ENCODE peak calls at places on chromosomes 16 and 17, in nine cellular contexts. J is K562, E is neural progenitor cell, Z is H9, U is A549, C is MM.1S, D is HCT116, A is keratinocyte, Y is GM23338. H is an unnamed sample.

GRCh38 chr17:72510454-72511016 is 389.7 kb downstream of the SOX9 start:
- DNase-seq in J (no peak), E (no peak), Z (no peak), U (no peak), C (peak), D (no peak), A (no peak), Y (no peak), H (peak)

GRCh38 chr17:40109471-40109824 is 9.1 kb upstream of the NR1D1 start:
- DNase-seq in J (no peak), E (no peak), Z (no peak), U (no peak), C (peak), D (no peak), A (no peak), Y (no peak), H (no peak)

GRCh38 chr16:70576431-70577255 is 53.0 kb downstream of the SF3B3 start:
- DNase-seq in J (no peak), E (no peak), Z (no peak), U (peak), C (peak), D (no peak), A (no peak), Y (peak), H (peak)

GRCh38 chr16:48384305-48384981 is 770 bp downstream of the SIAH1 start:
- DNase-seq in J (peak), E (peak), Z (peak), U (peak), C (peak), D (no peak), A (no peak), Y (peak), H (peak)

GRCh38 chr17:66673668-66674276 is 161.1 kb upstream of the CACNG5 start:
- DNase-seq in J (no peak), E (peak), Z (peak), U (peak), C (peak), D (peak), A (peak), Y (peak), H (peak)

GRCh38 chr16:3009568-3010390 is 2.9 kb upstream of the CLDN9 start:
- DNase-seq in J (no peak), E (peak), Z (peak), U (no peak), C (no peak), D (peak), A (no peak), Y (peak), H (no peak)

GRCh38 chr17:68195667-68196393 is 52.0 kb upstream of the AMZ2 start:
- DNase-seq in J (no peak), E (peak), Z (peak), U (no peak), C (no peak), D (no peak), A (no peak), Y (peak), H (peak)

GRCh38 chr17:8062807-8063483 is 24.1 kb downstream of the ALOX15B start:
- DNase-seq in J (no peak), E (no peak), Z (no peak), U (no peak), C (no peak), D (no peak), A (no peak), Y (no peak), H (no peak)

GRCh38 chr17:82740906-82741759 is 5.7 kb downstream of the FN3K start:
- DNase-seq in J (no peak), E (no peak), Z (no peak), U (peak), C (no peak), D (no peak), A (no peak), Y (peak), H (peak)

GRCh38 chr17:70521821-70522256 is 352.5 kb downstream of the KCNJ2 start:
- DNase-seq in J (no peak), E (no peak), Z (no peak), U (no peak), C (no peak), D (no peak), A (no peak), Y (no peak), H (no peak)

GRCh38 chr17:8160741-8161221 is 2.0 kb downstream of the VAMP2 start:
- DNase-seq in J (no peak), E (no peak), Z (no peak), U (no peak), C (no peak), D (no peak), A (no peak), Y (no peak), H (no peak)

GRCh38 chr17:56656961-56657360 is 63.5 kb downstream of the NOG start:
- DNase-seq in J (no peak), E (no peak), Z (no peak), U (no peak), C (no peak), D (no peak), A (no peak), Y (no peak), H (no peak)

GRCh38 chr17:16052486-16052885 is 52.9 kb downstream of the TTC19 start:
- DNase-seq in J (no peak), E (no peak), Z (no peak), U (no peak), C (no peak), D (no peak), A (no peak), Y (no peak), H (no peak)

GRCh38 chr17:81512984-81513668 is 527 bp upstream of the ACTG1 start:
- DNase-seq in J (no peak), E (peak), Z (peak), U (peak), C (peak), D (no peak), A (no peak), Y (peak), H (peak)

GRCh38 chr16:85697441-85697840 is 8.7 kb upstream of the GINS2 start:
- DNase-seq in J (no peak), E (no peak), Z (no peak), U (no peak), C (no peak), D (no peak), A (no peak), Y (no peak), H (no peak)

GRCh38 chr17:64155751-64156544 is 26.0 kb upstream of the ERN1 start:
- DNase-seq in J (no peak), E (peak), Z (no peak), U (no peak), C (no peak), D (no peak), A (no peak), Y (no peak), H (no peak)

GRCh38 chr16:48099455-48099854 is 56.3 kb downstream of the ABCC12 start:
- DNase-seq in J (peak), E (peak), Z (peak), U (peak), C (no peak), D (peak), A (no peak), Y (peak), H (no peak)

GRCh38 chr16:84321932-84322331 is 27.3 kb downstream of the WFDC1 start:
- DNase-seq in J (no peak), E (no peak), Z (no peak), U (no peak), C (no peak), D (no peak), A (no peak), Y (no peak), H (no peak)

GRCh38 chr17:27956601-27957445 is 63.7 kb upstream of the LYRM9 start:
- DNase-seq in J (peak), E (no peak), Z (no peak), U (no peak), C (no peak), D (no peak), A (no peak), Y (peak), H (no peak)

GRCh38 chr17:36869856-36870617 is 67.2 kb upstream of the LHX1 start:
- DNase-seq in J (peak), E (no peak), Z (peak), U (peak), C (no peak), D (no peak), A (no peak), Y (peak), H (no peak)

GRCh38 chr17:41814195-41814594 is 1.4 kb downstream of the FKBP10 start:
- DNase-seq in J (no peak), E (no peak), Z (no peak), U (no peak), C (no peak), D (no peak), A (no peak), Y (no peak), H (no peak)

GRCh38 chr16:77794586-77794985 is 6.2 kb downstream of the VAT1L start:
- DNase-seq in J (no peak), E (no peak), Z (no peak), U (no peak), C (no peak), D (no peak), A (no peak), Y (no peak), H (no peak)

GRCh38 chr17:1529863-1530262 is 13.5 kb upstream of the INPP5K start:
- DNase-seq in J (no peak), E (no peak), Z (no peak), U (no peak), C (peak), D (no peak), A (no peak), Y (no peak), H (no peak)

GRCh38 chr16:10600792-10601443 is 20.5 kb upstream of the EMP2 start:
- DNase-seq in J (no peak), E (no peak), Z (no peak), U (no peak), C (peak), D (no peak), A (no peak), Y (no peak), H (no peak)

GRCh38 chr16:48497129-48497528 is 111.9 kb upstream of the SIAH1 start:
- DNase-seq in J (no peak), E (no peak), Z (no peak), U (no peak), C (no peak), D (no peak), A (no peak), Y (no peak), H (no peak)

GRCh38 chr17:67055811-67056745 is 11.7 kb downstream of the CACNG1 start:
- DNase-seq in J (no peak), E (no peak), Z (peak), U (no peak), C (no peak), D (no peak), A (no peak), Y (no peak), H (peak)

GRCh38 chr16:17358350-17358749 is 112.4 kb downstream of the XYLT1 start:
- DNase-seq in J (no peak), E (no peak), Z (no peak), U (no peak), C (no peak), D (no peak), A (no peak), Y (no peak), H (no peak)

GRCh38 chr17:75856062-75856681 is 1.0 kb upstream of the WBP2 start:
- DNase-seq in J (no peak), E (no peak), Z (no peak), U (peak), C (peak), D (no peak), A (no peak), Y (no peak), H (peak)

GRCh38 chr17:81110488-81111040 is 54.7 kb upstream of the PVALEF start:
- DNase-seq in J (no peak), E (no peak), Z (no peak), U (no peak), C (no peak), D (no peak), A (no peak), Y (no peak), H (no peak)

GRCh38 chr16:67026570-67026969 is 2.4 kb upstream of the CBFB start:
- DNase-seq in J (no peak), E (no peak), Z (no peak), U (no peak), C (no peak), D (no peak), A (no peak), Y (no peak), H (no peak)

GRCh38 chr16:82298472-82298871 is 128.4 kb upstream of the MPHOSPH6 start:
- DNase-seq in J (no peak), E (no peak), Z (no peak), U (no peak), C (no peak), D (no peak), A (no peak), Y (no peak), H (no peak)
- H3K27ac ChIP-seq in J (no peak), E (no peak), Z (no peak), U (no peak), C (no peak), D (no peak), A (no peak), Y (no peak), H (no peak)

GRCh38 chr17:29195465-29196081 is 15.4 kb upstream of the MYO18A start:
- DNase-seq in J (no peak), E (no peak), Z (no peak), U (no peak), C (no peak), D (no peak), A (no peak), Y (no peak), H (peak)
- H3K4me2 ChIP-seq in J (no peak), E (no peak), Z (no peak), U (no peak), C (no peak), D (no peak), A (peak), Y (no peak), H (peak)

GRCh38 chr16:20950294-20950693 is 49.7 kb downstream of the LYRM1 start:
- DNase-seq in J (no peak), E (no peak), Z (no peak), U (no peak), C (no peak), D (no peak), A (no peak), Y (no peak), H (no peak)

GRCh38 chr16:20952144-20952797 is 51.7 kb downstream of the LYRM1 start:
- DNase-seq in J (no peak), E (no peak), Z (no peak), U (no peak), C (no peak), D (peak), A (no peak), Y (peak), H (no peak)

GRCh38 chr16:20944861-20945390 is 44.4 kb downstream of the LYRM1 start:
- DNase-seq in J (peak), E (no peak), Z (no peak), U (no peak), C (peak), D (no peak), A (no peak), Y (peak), H (peak)

GRCh38 chr16:20946015-20946629 is 45.6 kb downstream of the LYRM1 start:
- DNase-seq in J (no peak), E (no peak), Z (no peak), U (no peak), C (no peak), D (no peak), A (no peak), Y (no peak), H (no peak)

DNA sequence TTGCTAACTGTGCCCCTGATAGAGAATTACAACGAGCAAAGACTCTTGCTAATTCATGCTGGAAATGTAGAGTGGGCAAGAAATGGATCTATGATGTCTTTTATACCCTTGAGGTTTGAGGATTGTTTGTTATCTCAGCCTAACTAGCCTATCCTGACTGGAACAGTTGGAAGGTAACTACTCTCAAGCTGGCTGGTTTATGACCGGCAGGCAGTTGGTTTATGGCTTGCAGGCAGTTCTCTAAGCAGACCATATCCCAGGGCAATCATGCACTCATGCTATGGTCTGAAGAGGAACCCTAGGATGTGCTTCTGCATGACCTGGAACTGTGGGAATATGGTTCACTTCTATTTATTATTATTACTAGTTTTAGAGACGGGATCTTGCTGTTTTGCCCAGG is 49.1 kb downstream of the LYRM1 start:
- DNase-seq in J (no peak), E (no peak), Z (no peak), U (no peak), C (no peak), D (no peak), A (no peak), Y (no peak), H (no peak)
- H3K27ac ChIP-seq in J (no peak), E (no peak), Z (no peak), U (no peak), C (no peak), D (no peak), A (no peak), Y (no peak), H (no peak)

GRCh38 chr16:49763826-49764225 is 92.1 kb downstream of the ZNF423 start:
- DNase-seq in J (no peak), E (no peak), Z (no peak), U (no peak), C (no peak), D (no peak), A (no peak), Y (no peak), H (no peak)
- H3K4me2 ChIP-seq in J (no peak), E (no peak), Z (no peak), U (no peak), C (no peak), D (no peak), A (no peak), Y (no peak), H (no peak)

GRCh38 chr17:78069695-78070094 is 58.9 kb downstream of the TMC6 start:
- DNase-seq in J (no peak), E (no peak), Z (no peak), U (no peak), C (no peak), D (no peak), A (no peak), Y (no peak), H (no peak)

GRCh38 chr17:78075545-78075944 is 53.0 kb downstream of the TMC6 start:
- DNase-seq in J (no peak), E (no peak), Z (no peak), U (no peak), C (no peak), D (no peak), A (no peak), Y (no peak), H (no peak)

GRCh38 chr17:78072961-78073360 is 55.6 kb downstream of the TMC6 start:
- DNase-seq in J (no peak), E (no peak), Z (no peak), U (no peak), C (no peak), D (no peak), A (no peak), Y (no peak), H (no peak)

GRCh38 chr17:78079253-78079652 is 49.3 kb downstream of the TMC6 start:
- DNase-seq in J (no peak), E (no peak), Z (no peak), U (no peak), C (no peak), D (no peak), A (no peak), Y (no peak), H (no peak)

DNA sequence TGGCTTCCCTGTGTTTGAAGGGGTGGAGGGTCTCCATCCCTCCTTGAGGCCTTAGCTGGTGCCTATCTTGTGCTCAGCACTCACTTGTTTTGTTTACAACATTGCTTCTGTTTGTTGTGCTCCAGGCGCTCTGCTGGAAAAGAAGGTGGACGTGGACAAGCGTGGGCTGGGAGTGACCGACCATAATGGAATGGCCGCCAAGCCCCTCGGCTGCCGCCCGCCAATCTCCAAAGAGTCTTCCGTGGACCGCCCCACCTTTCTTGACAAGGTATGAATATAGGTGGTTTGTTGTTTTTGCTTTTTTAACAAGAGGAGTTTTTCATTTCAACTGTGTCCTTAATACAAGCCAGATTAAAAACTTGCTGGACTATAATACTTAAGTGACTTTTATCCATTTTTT is 53.5 kb downstream of the TMC6 start:
- DNase-seq in J (no peak), E (no peak), Z (no peak), U (no peak), C (no peak), D (no peak), A (no peak), Y (no peak), H (peak)
- H3K27ac ChIP-seq in J (no peak), E (no peak), Z (no peak), U (no peak), C (no peak), D (no peak), A (no peak), Y (no peak), H (no peak)

DNA sequence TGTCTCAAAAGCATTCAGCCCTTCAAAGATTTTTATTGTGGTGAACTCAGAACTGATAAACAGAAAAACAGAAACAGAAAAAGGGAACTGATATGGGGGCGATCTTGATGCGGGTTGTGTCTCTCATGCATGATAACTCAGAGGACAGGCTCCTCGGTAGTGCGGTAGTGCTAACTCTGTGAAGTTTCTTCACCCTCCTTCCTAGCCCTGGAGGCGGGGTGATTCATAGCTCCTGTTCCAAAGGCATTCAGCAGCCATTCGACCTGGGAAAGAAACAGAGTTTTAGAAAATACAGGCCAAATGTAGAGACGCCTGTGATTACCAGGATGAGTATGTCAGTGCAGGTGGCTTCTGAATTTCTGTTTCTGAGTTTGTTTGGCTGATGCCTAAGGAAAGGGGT is 5.5 kb upstream of the MAF start:
- DNase-seq in J (no peak), E (peak), Z (no peak), U (peak), C (peak), D (no peak), A (no peak), Y (peak), H (no peak)
- H3K4me2 ChIP-seq in J (no peak), E (no peak), Z (no peak), U (peak), C (peak), D (no peak), A (peak), Y (no peak), H (no peak)

DNA sequence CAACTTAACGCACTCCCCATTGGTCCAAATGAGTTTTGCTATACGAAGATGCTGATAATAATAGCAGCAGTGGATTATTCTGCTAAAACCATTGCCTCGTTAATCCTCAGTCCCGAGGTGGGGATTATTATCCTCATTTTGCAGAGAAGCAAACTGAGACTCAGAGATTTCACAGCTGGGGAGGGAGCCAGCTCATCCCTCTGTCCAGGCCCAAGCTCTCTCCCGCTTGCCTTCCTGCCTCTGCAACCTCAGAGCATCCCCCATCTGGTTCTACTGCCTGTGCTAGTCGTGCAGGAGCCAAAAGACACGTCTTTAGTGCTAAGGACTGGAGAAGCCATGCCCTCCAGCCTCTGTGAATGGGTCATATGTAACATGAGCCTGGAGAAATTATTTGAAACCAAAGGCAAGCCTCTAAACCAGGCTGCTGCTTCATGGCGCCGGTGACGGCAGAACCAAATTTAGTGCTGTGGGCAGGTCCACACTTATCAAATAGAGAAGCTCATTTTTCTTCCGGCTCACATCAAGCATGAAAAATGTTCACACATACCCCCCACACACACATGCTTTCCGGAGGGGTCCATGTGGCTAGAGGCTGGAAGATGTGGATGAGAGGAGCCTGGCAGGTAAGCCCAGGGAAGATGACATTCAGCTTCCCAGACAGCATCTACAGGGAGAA is 13.5 kb downstream of the MAPT start:
- DNase-seq in J (no peak), E (no peak), Z (peak), U (no peak), C (no peak), D (no peak), A (no peak), Y (no peak), H (no peak)
- H3K27ac ChIP-seq in J (no peak), E (no peak), Z (no peak), U (no peak), C (no peak), D (no peak), A (no peak), Y (no peak), H (no peak)

GRCh38 chr16:30350134-30350871 is 4.8 kb downstream of the CD2BP2 start:
- DNase-seq in J (no peak), E (no peak), Z (no peak), U (no peak), C (peak), D (no peak), A (no peak), Y (no peak), H (peak)
- H3K4me2 ChIP-seq in J (no peak), E (no peak), Z (no peak), U (no peak), C (peak), D (no peak), A (no peak), Y (no peak), H (peak)